ENCODE peak calls at places on chromosomes 4 and X, in ten cellular contexts. X, Z, F, S, J, A, O, G, E and W are unnamed samples.

GRCh38 chr4:41258783-41259182 is 2.1 kb downstream of the UCHL1 start:
- DNase-seq in X (peak), Z (peak), F (peak), S (no peak), J (peak), A (no peak), O (no peak), G (peak), E (no peak), W (peak)

GRCh38 chrX:11422529-11422857 is 129.3 kb downstream of the AMELX start:
- DNase-seq in X (no peak), Z (no peak), F (no peak), S (no peak), J (no peak), A (no peak), O (no peak), G (no peak), E (no peak), W (no peak)

GRCh38 chr4:156194896-156195295 is 241.2 kb upstream of the CTSO start:
- DNase-seq in X (peak), Z (no peak), F (no peak), S (no peak), J (no peak), A (no peak), O (no peak), G (peak), E (no peak), W (no peak)

GRCh38 chrX:74343970-74344622 is 40.1 kb downstream of the ZCCHC13 start:
- DNase-seq in X (peak), Z (peak), F (peak), S (no peak), J (peak), A (peak), O (no peak), G (peak), E (no peak), W (peak)

GRCh38 chrX:73068467-73069364 is 10.6 kb downstream of the PABPC1L2A start:
- DNase-seq in X (no peak), Z (no peak), F (no peak), S (no peak), J (no peak), A (no peak), O (no peak), G (no peak), E (no peak), W (no peak)

GRCh38 chr4:1329408-1330371 is 17.3 kb upstream of the UVSSA start:
- DNase-seq in X (peak), Z (no peak), F (no peak), S (no peak), J (no peak), A (peak), O (peak), G (peak), E (no peak), W (no peak)

GRCh38 chrX:19593684-19594083 is 78.4 kb upstream of the MAP3K15 start:
- DNase-seq in X (peak), Z (peak), F (peak), S (no peak), J (peak), A (peak), O (peak), G (peak), E (no peak), W (peak)

GRCh38 chrX:10235851-10236250 is 79.1 kb downstream of the CLCN4 start:
- DNase-seq in X (peak), Z (no peak), F (no peak), S (no peak), J (no peak), A (no peak), O (no peak), G (peak), E (no peak), W (no peak)

GRCh38 chr4:25903905-25904747 is 9.9 kb upstream of the SMIM20 start:
- DNase-seq in X (no peak), Z (no peak), F (no peak), S (no peak), J (no peak), A (no peak), O (no peak), G (peak), E (no peak), W (no peak)

GRCh38 chr4:109094061-109094460 is 208.4 kb downstream of the COL25A1 start:
- DNase-seq in X (no peak), Z (no peak), F (no peak), S (no peak), J (no peak), A (no peak), O (no peak), G (peak), E (no peak), W (no peak)

GRCh38 chr4:52006887-52007286 is 13.3 kb downstream of the LRRC66 start:
- DNase-seq in X (no peak), Z (no peak), F (no peak), S (no peak), J (no peak), A (no peak), O (no peak), G (no peak), E (no peak), W (no peak)

GRCh38 chrX:357693-358471 is 28.8 kb downstream of the PPP2R3B start:
- DNase-seq in X (peak), Z (no peak), F (peak), S (no peak), J (no peak), A (peak), O (peak), G (peak), E (no peak), W (no peak)

GRCh38 chr4:142110136-142110535 is 473.8 kb downstream of the IL15 start:
- DNase-seq in X (no peak), Z (no peak), F (no peak), S (no peak), J (no peak), A (no peak), O (no peak), G (no peak), E (no peak), W (no peak)

GRCh38 chr4:11503166-11503565 is 74.5 kb upstream of the HS3ST1 start:
- DNase-seq in X (peak), Z (peak), F (no peak), S (no peak), J (no peak), A (no peak), O (no peak), G (no peak), E (no peak), W (peak)

GRCh38 chr4:188282620-188283232 is 143.5 kb downstream of the TRIML1 start:
- DNase-seq in X (peak), Z (no peak), F (no peak), S (no peak), J (no peak), A (no peak), O (no peak), G (no peak), E (no peak), W (no peak)

GRCh38 chr4:139267301-139267700 is 12.7 kb downstream of the MGARP start:
- DNase-seq in X (peak), Z (no peak), F (no peak), S (no peak), J (no peak), A (no peak), O (no peak), G (peak), E (no peak), W (no peak)

GRCh38 chrX:45422216-45422925 is 221.7 kb upstream of the DIPK2B start:
- DNase-seq in X (no peak), Z (no peak), F (peak), S (no peak), J (no peak), A (no peak), O (no peak), G (peak), E (no peak), W (no peak)

GRCh38 chrX:72100824-72101351 is 30.8 kb downstream of the RTL5 start:
- DNase-seq in X (no peak), Z (peak), F (no peak), S (peak), J (peak), A (peak), O (peak), G (peak), E (no peak), W (no peak)

GRCh38 chrX:123215397-123216089 is 31.5 kb downstream of the GRIA3 start:
- DNase-seq in X (no peak), Z (peak), F (no peak), S (no peak), J (no peak), A (no peak), O (no peak), G (peak), E (no peak), W (peak)

GRCh38 chr4:68912807-68913206 is 38.8 kb downstream of the UGT2A3 start:
- DNase-seq in X (no peak), Z (no peak), F (no peak), S (no peak), J (no peak), A (no peak), O (no peak), G (no peak), E (no peak), W (no peak)

GRCh38 chrX:9163153-9163790 is 129.3 kb upstream of the FAM9B start:
- DNase-seq in X (peak), Z (no peak), F (peak), S (no peak), J (no peak), A (no peak), O (no peak), G (peak), E (no peak), W (peak)

GRCh38 chrX:41526268-41526667 is 79.1 kb downstream of the NYX start:
- DNase-seq in X (no peak), Z (no peak), F (no peak), S (no peak), J (no peak), A (no peak), O (no peak), G (no peak), E (no peak), W (no peak)